ENCODE peak calls at places on chromosomes 3 and 15, in ten cellular contexts. N is pancreas; A is left ventricle myocardium inferior; O is nephron progenitor cell; K is HS-5; X is effector CD4-positive, alpha-beta T cell; T is SJCRH30; S is esophagus muscularis mucosa; Q is DMS153; W is glutamatergic neuron. Y is an unnamed sample.
A peak's percentile ranks its signal among the peaks of the same experiment; 100 is the strongest.

GRCh38 chr3:30311781-30312180 is 294.6 kb upstream of the TGFBR2 start:
- DNase-seq in N (no peak), A (peak; percentile 56), O (no peak), K (no peak), X (no peak), T (no peak), S (no peak), Q (no peak), W (no peak), Y (no peak)

GRCh38 chr3:6929918-6930317 is 69.0 kb downstream of the GRM7 start:
- DNase-seq in N (no peak), A (no peak), O (no peak), K (no peak), X (no peak), T (no peak), S (no peak), Q (no peak), W (no peak), Y (no peak)

GRCh38 chr15:40282144-40282869 is 557 bp downstream of the ANKRD63 start:
- DNase-seq in N (no peak), A (peak; percentile 44), O (peak; percentile 72), K (no peak), X (peak; percentile 34), T (peak; percentile 34), S (no peak), Q (no peak), W (peak; percentile 79), Y (no peak)

GRCh38 chr15:64766041-64766440 is 9.3 kb downstream of the RBPMS2 start:
- DNase-seq in N (no peak), A (no peak), O (no peak), K (no peak), X (no peak), T (no peak), S (no peak), Q (no peak), W (no peak), Y (no peak)

GRCh38 chr3:125194061-125194848 is 18.3 kb downstream of the SLC12A8 start:
- DNase-seq in N (no peak), A (no peak), O (no peak), K (no peak), X (no peak), T (no peak), S (no peak), Q (no peak), W (no peak), Y (no peak)

GRCh38 chr3:117706037-117706436 is 996.5 kb downstream of the TUSC7 start:
- DNase-seq in N (no peak), A (no peak), O (no peak), K (peak; percentile 63), X (no peak), T (peak; percentile 4), S (no peak), Q (no peak), W (no peak), Y (peak; percentile 93)

GRCh38 chr3:13878711-13879101 is 1.2 kb downstream of the WNT7A start:
- DNase-seq in N (no peak), A (no peak), O (peak; percentile 56), K (no peak), X (no peak), T (no peak), S (no peak), Q (no peak), W (peak; percentile 35), Y (no peak)

GRCh38 chr3:186653984-186654383 is 11.8 kb upstream of the HRG start:
- DNase-seq in N (no peak), A (no peak), O (peak; percentile 42), K (no peak), X (no peak), T (no peak), S (no peak), Q (no peak), W (peak; percentile 36), Y (no peak)

GRCh38 chr15:88029696-88030095 is 226.8 kb downstream of the NTRK3 start:
- DNase-seq in N (no peak), A (no peak), O (no peak), K (peak; percentile 20), X (no peak), T (peak; percentile 73), S (no peak), Q (no peak), W (no peak), Y (no peak)

GRCh38 chr3:72629191-72629611 is 219.0 kb downstream of the SHQ1 start:
- DNase-seq in N (no peak), A (no peak), O (no peak), K (no peak), X (no peak), T (no peak), S (no peak), Q (no peak), W (no peak), Y (no peak)

GRCh38 chr15:75232252-75232813 is 25.8 kb upstream of the GOLGA6C start:
- DNase-seq in N (peak; percentile 10), A (no peak), O (no peak), K (no peak), X (no peak), T (no peak), S (no peak), Q (no peak), W (peak; percentile 1), Y (no peak)

GRCh38 chr3:54822206-54822605 is 105.7 kb downstream of the LRTM1 start:
- DNase-seq in N (no peak), A (no peak), O (no peak), K (no peak), X (no peak), T (no peak), S (no peak), Q (peak; percentile 19), W (no peak), Y (no peak)

GRCh38 chr15:31268108-31268501 is 58.5 kb upstream of the KLF13 start:
- DNase-seq in N (no peak), A (peak; percentile 5), O (no peak), K (no peak), X (no peak), T (no peak), S (peak; percentile 85), Q (no peak), W (no peak), Y (no peak)

GRCh38 chr15:90617668-90618097 is 88.0 kb downstream of the CRTC3 start:
- DNase-seq in N (no peak), A (no peak), O (no peak), K (no peak), X (no peak), T (no peak), S (no peak), Q (no peak), W (no peak), Y (no peak)

GRCh38 chr15:56813995-56814394 is 80.7 kb upstream of the ZNF280D start:
- DNase-seq in N (no peak), A (no peak), O (no peak), K (no peak), X (no peak), T (no peak), S (no peak), Q (no peak), W (no peak), Y (no peak)

GRCh38 chr3:33929813-33930212 is 131.4 kb downstream of the PDCD6IP start:
- DNase-seq in N (no peak), A (no peak), O (no peak), K (no peak), X (no peak), T (no peak), S (no peak), Q (no peak), W (no peak), Y (no peak)

GRCh38 chr3:192879346-192880031 is 38.2 kb downstream of the MB21D2 start:
- DNase-seq in N (no peak), A (no peak), O (no peak), K (peak; percentile 97), X (no peak), T (peak; percentile 92), S (no peak), Q (no peak), W (no peak), Y (peak; percentile 95)

GRCh38 chr3:45988804-45989203 is 6.8 kb downstream of the FYCO1 start:
- DNase-seq in N (no peak), A (no peak), O (no peak), K (peak; percentile 80), X (no peak), T (no peak), S (no peak), Q (no peak), W (no peak), Y (no peak)

GRCh38 chr3:31361391-31362273 is 171.1 kb upstream of the STT3B start:
- DNase-seq in N (no peak), A (no peak), O (peak; percentile 23), K (peak; percentile 80), X (no peak), T (peak; percentile 1), S (no peak), Q (no peak), W (no peak), Y (peak; percentile 49)

GRCh38 chr15:60763668-60764067 is 284.7 kb upstream of the ICE2 start:
- DNase-seq in N (no peak), A (no peak), O (peak; percentile 22), K (no peak), X (no peak), T (no peak), S (no peak), Q (no peak), W (no peak), Y (no peak)

GRCh38 chr15:40493089-40493840 is 22.5 kb downstream of the CHST14 start:
- DNase-seq in N (no peak), A (no peak), O (no peak), K (peak; percentile 34), X (peak; percentile 29), T (no peak), S (no peak), Q (no peak), W (no peak), Y (no peak)

GRCh38 chr15:70856884-70857546 is 3.1 kb upstream of the LARP6 start:
- DNase-seq in N (no peak), A (peak; percentile 62), O (no peak), K (peak; percentile 99), X (no peak), T (peak; percentile 62), S (peak; percentile 95), Q (no peak), W (no peak), Y (peak; percentile 98)

GRCh38 chr3:54660599-54661210 is 267.2 kb downstream of the LRTM1 start:
- DNase-seq in N (no peak), A (peak; percentile 22), O (no peak), K (no peak), X (no peak), T (no peak), S (peak; percentile 94), Q (no peak), W (no peak), Y (no peak)

GRCh38 chr3:116579843-116580242 is 129.7 kb upstream of the TUSC7 start:
- DNase-seq in N (no peak), A (no peak), O (peak; percentile 61), K (no peak), X (no peak), T (peak; percentile 54), S (no peak), Q (no peak), W (no peak), Y (no peak)

GRCh38 chr3:178112134-178112533 is 424.1 kb upstream of the KCNMB2 start:
- DNase-seq in N (no peak), A (no peak), O (no peak), K (no peak), X (no peak), T (peak; percentile 8), S (no peak), Q (no peak), W (no peak), Y (no peak)

GRCh38 chr3:127839099-127839498 is 16.8 kb upstream of the MGLL start:
- DNase-seq in N (no peak), A (no peak), O (no peak), K (no peak), X (no peak), T (no peak), S (no peak), Q (no peak), W (no peak), Y (no peak)

GRCh38 chr3:45994661-45995369 is 809 bp downstream of the FYCO1 start:
- DNase-seq in N (no peak), A (no peak), O (no peak), K (no peak), X (peak; percentile 36), T (peak; percentile 53), S (no peak), Q (no peak), W (peak; percentile 50), Y (no peak)

GRCh38 chr3:157534725-157535161 is 31.5 kb upstream of the VEPH1 start:
- DNase-seq in N (no peak), A (no peak), O (no peak), K (no peak), X (no peak), T (no peak), S (no peak), Q (no peak), W (no peak), Y (no peak)